ENCODE peak calls at places on chromosomes 16 and 17, in five cellular contexts. One of them, this sample, is unnamed.

GRCh38 chr16:21023509-21024202 is 123.1 kb downstream of the LYRM1 start:
- DNase-seq in right lobe of liver: no peak
- DNase-seq in BJ: no peak
- DNase-seq in AG10803: no peak
- DNase-seq in GM10248: no peak
- DNase-seq in this sample: peak; percentile 39

GRCh38 chr17:29158515-29159275 is 21.5 kb downstream of the MYO18A start:
- DNase-seq in right lobe of liver: no peak
- DNase-seq in BJ: no peak
- DNase-seq in AG10803: peak; percentile 77
- DNase-seq in GM10248: no peak
- DNase-seq in this sample: peak; percentile 72

GRCh38 chr17:67779098-67779672 is 46.1 kb upstream of the BPTF start:
- DNase-seq in right lobe of liver: peak; percentile 94
- DNase-seq in BJ: peak; percentile 19
- DNase-seq in AG10803: peak; percentile 47
- DNase-seq in GM10248: peak; percentile 51
- DNase-seq in this sample: peak; percentile 73

GRCh38 chr16:47965439-47965838 is 190.4 kb downstream of the ABCC12 start:
- DNase-seq in right lobe of liver: no peak
- DNase-seq in BJ: no peak
- DNase-seq in AG10803: peak; percentile 16
- DNase-seq in GM10248: no peak
- DNase-seq in this sample: peak; percentile 6

GRCh38 chr16:29841631-29842030 is 21.4 kb downstream of the MVP start:
- DNase-seq in right lobe of liver: no peak
- DNase-seq in BJ: no peak
- DNase-seq in AG10803: no peak
- DNase-seq in GM10248: no peak
- DNase-seq in this sample: no peak

GRCh38 chr16:75491876-75492275 is 3.4 kb downstream of the CHST6 start:
- DNase-seq in right lobe of liver: no peak
- DNase-seq in BJ: no peak
- DNase-seq in AG10803: no peak
- DNase-seq in GM10248: no peak
- DNase-seq in this sample: no peak

GRCh38 chr16:67170168-67170947 is at the start of gene NOL3:
- DNase-seq in right lobe of liver: peak; percentile 89
- DNase-seq in BJ: no peak
- DNase-seq in AG10803: peak; percentile 81
- DNase-seq in GM10248: peak; percentile 83
- DNase-seq in this sample: peak; percentile 86

GRCh38 chr16:11510178-11510973 is 76.3 kb downstream of the LITAF start:
- DNase-seq in right lobe of liver: no peak
- DNase-seq in BJ: no peak
- DNase-seq in AG10803: no peak
- DNase-seq in GM10248: no peak
- DNase-seq in this sample: no peak

GRCh38 chr17:1399366-1399678 is 700 bp downstream of the YWHAE start:
- DNase-seq in right lobe of liver: no peak
- DNase-seq in BJ: no peak
- DNase-seq in AG10803: no peak
- DNase-seq in GM10248: no peak
- DNase-seq in this sample: no peak

GRCh38 chr17:49836111-49837030 is 11.5 kb downstream of the TAC4 start:
- DNase-seq in right lobe of liver: no peak
- DNase-seq in BJ: no peak
- DNase-seq in AG10803: peak; percentile 78
- DNase-seq in GM10248: no peak
- DNase-seq in this sample: peak; percentile 87

GRCh38 chr16:1832831-1833454 is 5.9 kb downstream of the FAHD1 start:
- DNase-seq in right lobe of liver: no peak
- DNase-seq in BJ: no peak
- DNase-seq in AG10803: no peak
- DNase-seq in GM10248: no peak
- DNase-seq in this sample: no peak

GRCh38 chr17:19366637-19366972 is 4.1 kb upstream of the B9D1 start:
- DNase-seq in right lobe of liver: no peak
- DNase-seq in BJ: no peak
- DNase-seq in AG10803: no peak
- DNase-seq in GM10248: no peak
- DNase-seq in this sample: no peak

GRCh38 chr16:28549301-28549899 is 4.3 kb upstream of the SGF29 start:
- DNase-seq in right lobe of liver: no peak
- DNase-seq in BJ: no peak
- DNase-seq in AG10803: peak; percentile 47
- DNase-seq in GM10248: no peak
- DNase-seq in this sample: peak; percentile 68
- TF ChIP-seq CTCF in right lobe of liver: peak; percentile 69
- TF ChIP-seq CTCF in BJ: peak; percentile 53
- TF ChIP-seq CTCF in AG10803: peak; percentile 63
- TF ChIP-seq CTCF in GM10248: peak; percentile 67
- TF ChIP-seq CTCF in this sample: peak; percentile 64

DNA sequence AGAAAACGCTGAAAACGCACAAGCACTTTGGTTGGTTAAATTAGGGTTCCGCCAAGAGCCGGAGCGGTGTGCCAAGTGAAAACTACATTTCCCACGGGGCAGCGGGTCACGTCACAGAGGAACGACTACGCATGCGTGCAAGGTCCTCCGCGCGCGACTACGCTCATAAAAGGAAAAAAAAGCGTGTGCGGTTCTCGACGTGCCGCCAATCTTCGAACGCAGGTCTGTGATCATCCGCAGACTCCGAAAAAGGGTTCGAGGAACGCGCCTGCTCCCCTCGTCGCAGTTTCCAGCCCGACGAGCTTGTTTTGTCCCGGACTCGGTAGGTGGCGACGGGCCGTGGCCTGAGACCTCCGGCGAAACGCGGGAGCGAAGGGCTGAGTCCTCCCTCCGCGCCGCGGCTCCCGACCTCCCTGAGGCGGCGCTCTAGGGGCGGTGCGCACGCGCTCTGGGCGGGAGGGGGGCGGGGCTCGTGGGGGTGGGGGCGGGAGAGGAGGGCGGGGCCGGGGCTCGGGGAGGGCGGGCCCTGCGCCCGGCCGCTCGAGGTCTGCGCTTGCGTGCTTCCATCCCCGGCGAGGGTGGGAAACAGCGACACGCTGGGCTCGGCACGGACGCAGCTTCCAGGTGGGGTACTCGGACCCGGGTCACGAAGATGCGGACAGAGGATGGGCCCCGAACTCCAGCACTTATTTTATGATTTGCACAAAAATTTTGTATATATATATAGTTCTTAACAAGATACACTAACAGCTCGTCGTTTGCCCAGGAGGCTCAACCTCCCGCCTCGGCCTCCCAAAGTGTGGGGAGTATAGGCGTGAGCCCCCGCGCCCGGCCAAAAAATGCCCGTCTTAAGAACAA is at the start of gene SGF29:
- DNase-seq in right lobe of liver: peak; percentile 94
- DNase-seq in BJ: peak; percentile 42
- DNase-seq in AG10803: peak; percentile 89
- DNase-seq in GM10248: peak; percentile 96
- DNase-seq in this sample: peak; percentile 96
- TF ChIP-seq CTCF in right lobe of liver: peak; percentile 42
- TF ChIP-seq CTCF in BJ: peak; percentile 43
- TF ChIP-seq CTCF in AG10803: peak; percentile 27
- TF ChIP-seq CTCF in GM10248: peak; percentile 31
- TF ChIP-seq CTCF in this sample: peak; percentile 10

DNA sequence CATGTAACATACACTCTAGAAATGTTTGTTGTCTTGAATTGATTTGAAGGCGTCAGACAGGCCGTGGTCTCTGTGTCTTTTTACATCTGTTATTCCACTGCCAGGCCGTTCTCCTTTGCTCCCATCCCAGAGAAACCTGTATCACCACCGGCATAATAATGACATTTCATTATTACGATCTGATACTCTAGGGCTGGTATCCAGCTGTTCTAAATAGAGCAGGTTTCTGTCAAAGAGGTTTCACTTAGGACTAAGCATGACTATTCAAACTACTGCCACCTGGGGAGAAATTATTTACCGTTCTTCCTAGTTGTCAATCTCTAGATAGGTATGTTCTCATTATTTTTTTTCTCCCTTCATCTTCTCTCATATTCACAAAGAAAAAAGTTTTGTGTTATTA is 1016.2 kb upstream of the EEF2KMT start:
- DNase-seq in right lobe of liver: no peak
- DNase-seq in BJ: no peak
- DNase-seq in AG10803: no peak
- DNase-seq in GM10248: no peak
- DNase-seq in this sample: no peak
- TF ChIP-seq CTCF in right lobe of liver: no peak
- TF ChIP-seq CTCF in BJ: no peak
- TF ChIP-seq CTCF in AG10803: no peak
- TF ChIP-seq CTCF in GM10248: no peak
- TF ChIP-seq CTCF in this sample: no peak

GRCh38 chr16:58105619-58106018 is 23.6 kb downstream of the CFAP20 start:
- DNase-seq in right lobe of liver: no peak
- DNase-seq in BJ: no peak
- DNase-seq in AG10803: no peak
- DNase-seq in GM10248: no peak
- DNase-seq in this sample: no peak

GRCh38 chr16:58109881-58110280 is 19.3 kb downstream of the CFAP20 start:
- DNase-seq in right lobe of liver: no peak
- DNase-seq in BJ: no peak
- DNase-seq in AG10803: no peak
- DNase-seq in GM10248: no peak
- DNase-seq in this sample: no peak

GRCh38 chr16:58109330-58109729 is 19.9 kb downstream of the CFAP20 start:
- DNase-seq in right lobe of liver: no peak
- DNase-seq in BJ: no peak
- DNase-seq in AG10803: no peak
- DNase-seq in GM10248: no peak
- DNase-seq in this sample: no peak

GRCh38 chr16:58110590-58111330 is 18.4 kb downstream of the CFAP20 start:
- DNase-seq in right lobe of liver: no peak
- DNase-seq in BJ: no peak
- DNase-seq in AG10803: peak; percentile 53
- DNase-seq in GM10248: no peak
- DNase-seq in this sample: no peak

DNA sequence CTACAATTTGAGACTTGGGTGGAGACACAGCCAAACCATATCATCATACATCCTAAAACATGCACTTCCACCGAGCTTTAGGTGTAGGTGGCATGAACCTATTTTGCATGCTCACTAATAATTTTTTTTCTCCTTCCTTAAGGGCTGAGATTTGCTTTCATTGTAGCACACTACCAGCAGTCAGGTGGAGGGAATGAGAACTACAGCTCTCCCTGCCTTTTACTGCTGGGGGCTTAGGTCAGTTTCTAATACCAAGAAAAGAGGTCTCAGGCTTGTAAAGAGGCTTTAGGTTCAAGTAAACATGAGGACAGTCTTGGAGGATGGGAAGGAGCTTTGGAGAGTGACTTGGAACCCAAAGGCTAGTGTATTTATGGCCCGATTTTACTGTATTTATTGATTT is 22.0 kb downstream of the CFAP20 start:
- DNase-seq in right lobe of liver: no peak
- DNase-seq in BJ: no peak
- DNase-seq in AG10803: no peak
- DNase-seq in GM10248: no peak
- DNase-seq in this sample: no peak
- TF ChIP-seq CTCF in right lobe of liver: no peak
- TF ChIP-seq CTCF in BJ: no peak
- TF ChIP-seq CTCF in AG10803: no peak
- TF ChIP-seq CTCF in GM10248: no peak
- TF ChIP-seq CTCF in this sample: peak; percentile 14

DNA sequence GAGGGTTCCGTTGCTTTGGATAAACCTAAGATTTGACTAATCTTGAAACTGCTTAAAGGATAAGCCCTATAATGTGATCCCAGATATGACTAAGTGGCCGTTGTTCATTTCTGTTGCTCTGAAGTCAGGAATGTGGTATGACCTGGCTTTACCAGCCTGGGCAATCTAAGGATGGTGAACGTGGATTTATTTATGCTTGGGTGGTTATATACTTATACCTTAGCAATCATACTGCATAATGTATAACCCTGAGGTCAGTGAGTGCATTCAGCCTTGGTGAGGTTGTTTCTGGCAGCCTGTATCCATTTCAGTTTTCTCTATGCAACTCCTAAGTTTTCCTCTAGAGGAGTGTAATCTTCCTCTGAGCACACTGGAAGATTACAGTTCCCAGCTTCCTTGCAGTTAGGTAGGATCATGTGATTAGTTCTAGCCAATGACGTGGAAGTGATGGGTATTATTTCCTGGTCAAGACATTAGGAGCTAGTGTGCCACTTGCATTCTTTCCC is 41.9 kb downstream of the FTO start:
- DNase-seq in right lobe of liver: no peak
- DNase-seq in BJ: no peak
- DNase-seq in AG10803: peak; percentile 62
- DNase-seq in GM10248: no peak
- DNase-seq in this sample: peak; percentile 22
- TF ChIP-seq CTCF in right lobe of liver: no peak
- TF ChIP-seq CTCF in BJ: peak; percentile 30
- TF ChIP-seq CTCF in AG10803: peak; percentile 52
- TF ChIP-seq CTCF in GM10248: no peak
- TF ChIP-seq CTCF in this sample: peak; percentile 23

This sample was measured in fibroblast of pulmonary artery.